ENCODE peak calls at places on chromosomes 11 and 22, in nine cellular contexts. X is body of pancreas, C is endothelial cell, B is AG09309, S is nephron progenitor cell, I is suprapubic skin, U is epithelial cell of esophagus, J is IMR-90, L is cardiac fibroblast. H is an unnamed sample.

GRCh38 chr11:14789879-14790484 is 102.0 kb downstream of the CYP2R1 start:
- DNase-seq in J (peak), B (no peak), X (no peak), I (no peak), C (no peak), U (peak), S (no peak), L (peak), H (no peak)

GRCh38 chr11:27242591-27242990 is 120.4 kb downstream of the CCDC34 start:
- DNase-seq in J (peak), C (no peak), S (no peak), U (no peak), I (no peak), B (peak), L (peak), X (no peak), H (peak)

GRCh38 chr11:8959546-8960166 is 4.6 kb downstream of the TMEM9B start:
- DNase-seq in S (peak), U (peak), L (peak), J (peak), C (peak), X (peak), B (peak), I (no peak), H (peak)

GRCh38 chr11:66278396-66279091 is 569 bp downstream of the CNIH2 start:
- DNase-seq in C (no peak), L (peak), U (no peak), J (no peak), X (no peak), B (no peak), I (no peak), S (no peak), H (no peak)

GRCh38 chr11:6251120-6251733 is 8.4 kb upstream of the CCKBR start:
- DNase-seq in L (peak), U (peak), B (peak), X (peak), S (peak), J (peak), I (no peak), C (peak), H (no peak)

GRCh38 chr11:120385690-120386089 is 49.5 kb downstream of the ARHGEF12 start:
- DNase-seq in U (no peak), S (no peak), X (no peak), L (no peak), B (no peak), I (no peak), J (no peak), C (no peak), H (no peak)

GRCh38 chr11:128948583-128948982 is 5.9 kb upstream of the TP53AIP1 start:
- DNase-seq in B (no peak), L (no peak), U (no peak), X (no peak), C (peak), I (no peak), S (peak), J (no peak), H (no peak)

GRCh38 chr22:39705386-39705785 is 134.8 kb downstream of the CACNA1I start:
- DNase-seq in B (no peak), J (no peak), S (no peak), L (no peak), I (no peak), X (no peak), U (no peak), C (no peak), H (no peak)

GRCh38 chr11:104490182-104490581 is 326.2 kb upstream of the PDGFD start:
- DNase-seq in X (no peak), J (no peak), I (no peak), U (no peak), L (no peak), S (no peak), B (no peak), C (no peak), H (no peak)

GRCh38 chr11:3037041-3037944 is 19.9 kb downstream of the CARS1 start:
- DNase-seq in L (peak), J (peak), I (peak), C (peak), B (no peak), S (peak), U (peak), X (peak), H (no peak)

GRCh38 chr11:57410287-57410686 is 16.6 kb downstream of the SLC43A3 start:
- DNase-seq in C (no peak), L (peak), X (no peak), U (peak), B (peak), S (no peak), J (peak), I (no peak), H (peak)

GRCh38 chr11:119318240-119319135 is 1.6 kb upstream of the MCAM start:
- DNase-seq in S (no peak), C (no peak), X (peak), I (peak), J (peak), L (peak), B (no peak), U (peak), H (no peak)

GRCh38 chr11:1003159-1003558 is 33.4 kb downstream of the MUC6 start:
- DNase-seq in X (no peak), J (no peak), B (no peak), C (no peak), I (no peak), U (no peak), L (no peak), S (no peak), H (no peak)

GRCh38 chr22:17570851-17571631 is 7.7 kb downstream of the SLC25A18 start:
- DNase-seq in U (peak), S (no peak), C (no peak), L (peak), I (peak), X (peak), B (no peak), J (peak), H (no peak)

GRCh38 chr11:125394306-125394705 is 101.8 kb downstream of the FEZ1 start:
- DNase-seq in I (no peak), S (no peak), X (no peak), J (no peak), C (no peak), B (no peak), L (no peak), U (no peak), H (no peak)

GRCh38 chr22:26570864-26571525 is 18.9 kb downstream of the TPST2 start:
- DNase-seq in X (no peak), I (no peak), U (no peak), J (no peak), S (no peak), B (no peak), C (no peak), L (no peak), H (no peak)

GRCh38 chr22:29578462-29578861 is 2.5 kb downstream of the NIPSNAP1 start:
- DNase-seq in S (no peak), L (no peak), X (no peak), U (no peak), B (no peak), I (no peak), C (no peak), J (no peak), H (no peak)

GRCh38 chr11:103453901-103454300 is 344.7 kb downstream of the DYNC2H1 start:
- DNase-seq in U (no peak), B (no peak), I (no peak), J (no peak), L (no peak), S (no peak), X (no peak), C (no peak), H (no peak)

DNA sequence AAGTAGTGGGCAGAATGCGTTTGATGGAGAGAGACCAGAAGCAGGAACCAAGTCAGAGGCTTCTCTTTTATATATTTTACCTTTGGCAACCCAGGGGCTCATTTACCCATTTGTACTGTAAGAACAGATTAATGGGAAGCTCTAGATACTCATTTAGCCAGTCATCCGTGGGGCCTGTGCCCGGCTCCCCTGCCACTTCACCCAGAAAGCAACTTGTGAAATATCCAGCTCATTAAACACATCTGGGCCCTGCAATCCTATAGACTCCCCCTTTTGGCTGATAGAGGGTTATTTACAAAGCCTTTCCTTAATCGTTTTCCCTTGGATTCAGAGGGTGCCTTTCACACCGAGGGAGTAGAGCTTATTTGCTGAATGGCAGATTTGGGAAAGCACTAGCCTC is 118.7 kb upstream of the SORL1-AS1 start:
- DNase-seq in B (no peak), I (no peak), C (no peak), S (no peak), X (no peak), L (no peak), U (no peak), J (no peak), H (no peak)
- TF ChIP-seq CTCF in B (no peak), I (no peak), C (no peak), S (no peak), X (no peak), L (no peak), U (no peak), J (no peak), H (no peak)

DNA sequence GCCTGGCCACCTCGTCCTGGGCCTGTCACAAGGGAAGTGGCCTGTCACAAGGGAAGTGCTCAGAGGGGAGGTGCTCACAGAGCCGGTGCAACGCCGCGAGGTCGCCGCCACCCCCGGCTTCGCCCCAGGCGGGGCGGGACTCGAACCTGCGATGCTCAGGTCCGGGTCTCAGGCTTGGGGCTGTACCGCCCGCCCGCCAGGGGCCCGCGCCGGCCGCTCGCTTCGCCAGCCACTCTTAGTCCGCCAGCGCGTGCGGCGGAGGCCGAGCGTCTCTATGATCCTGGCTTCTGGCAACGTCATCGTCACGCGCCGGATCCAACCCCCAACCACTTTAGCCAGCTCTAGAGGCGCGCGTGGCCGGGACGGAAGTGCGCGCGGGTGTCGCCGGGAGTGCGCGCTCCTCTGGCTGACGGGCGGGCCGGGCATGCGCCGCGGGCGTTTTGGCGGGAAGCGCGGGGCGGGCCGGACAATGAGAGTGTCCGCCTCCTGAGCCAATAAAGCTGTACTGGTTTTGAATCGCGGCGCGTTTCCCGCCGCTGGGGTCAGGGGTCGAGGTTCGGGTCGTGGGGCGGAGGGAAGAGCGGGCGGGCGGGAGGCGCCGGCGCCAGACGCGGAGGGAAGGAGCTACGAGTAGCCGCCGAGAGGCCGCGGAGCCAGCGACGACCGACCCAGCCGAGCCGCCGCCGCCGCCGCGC is at the start of gene TRMT2A:
- DNase-seq in S (peak), X (peak), I (peak), B (peak), L (peak), C (peak), J (peak), U (peak), H (peak)
- TF ChIP-seq CTCF in S (no peak), X (no peak), I (peak), B (no peak), L (no peak), C (no peak), J (peak), U (no peak), H (peak)

GRCh38 chr11:106231591-106231990 is 154.1 kb downstream of the AASDHPPT start:
- DNase-seq in S (no peak), J (peak), B (peak), U (no peak), L (peak), X (peak), I (no peak), C (no peak), H (no peak)
- TF ChIP-seq CTCF in S (no peak), J (peak), B (peak), U (peak), L (peak), X (peak), I (no peak), C (no peak), H (no peak)

DNA sequence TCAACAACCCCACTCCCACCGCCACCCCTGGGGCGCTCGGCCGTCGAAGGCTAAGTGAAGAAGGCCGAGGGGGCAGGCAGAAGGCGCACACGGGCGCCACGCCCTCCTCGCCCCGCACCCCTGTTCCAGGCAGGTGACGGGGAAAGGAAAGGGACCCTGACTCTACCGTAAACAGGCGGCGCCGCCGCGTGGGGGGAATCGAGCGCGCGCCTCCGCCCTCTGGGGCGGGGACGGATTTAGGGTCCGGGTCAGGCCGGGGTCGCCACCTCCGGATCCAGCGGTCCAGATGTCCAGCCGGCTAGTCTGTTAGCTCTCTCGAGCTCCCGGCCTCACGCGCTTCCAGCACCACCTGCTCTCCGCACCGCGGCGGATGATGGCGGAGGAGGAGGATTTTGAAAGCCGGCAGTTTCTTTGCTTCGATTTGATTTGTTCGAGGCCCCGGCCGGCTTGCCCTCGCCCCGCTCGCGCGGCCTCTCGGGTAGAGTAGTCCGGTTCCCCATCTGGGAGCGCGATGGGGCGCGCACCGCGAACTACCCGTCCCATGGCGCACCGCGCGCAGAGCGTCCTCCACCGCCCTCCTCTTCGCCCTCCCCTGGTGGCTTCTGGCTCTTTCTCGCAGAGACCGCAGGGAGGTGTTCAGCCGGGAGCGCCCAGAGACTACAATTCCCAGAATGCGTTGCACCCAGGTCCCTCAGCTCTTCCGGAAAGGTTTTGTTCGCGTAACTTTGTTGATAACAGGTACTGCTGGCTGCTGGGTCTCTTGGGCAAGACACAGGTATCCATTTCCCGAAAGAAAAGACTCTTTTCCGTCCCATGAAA is at the start of gene RANGAP1:
- DNase-seq in U (peak), S (peak), L (peak), X (peak), I (peak), B (peak), C (peak), J (peak), H (peak)
- TF ChIP-seq CTCF in U (peak), S (no peak), L (peak), X (no peak), I (no peak), B (peak), C (no peak), J (peak), H (peak)

GRCh38 chr11:40421187-40421586 is 1038.3 kb downstream of the LRRC4C start:
- DNase-seq in C (no peak), L (no peak), B (no peak), U (no peak), S (no peak), J (no peak), I (no peak), X (no peak), H (no peak)

GRCh38 chr11:40425168-40425567 is 1034.3 kb downstream of the LRRC4C start:
- DNase-seq in J (no peak), C (no peak), U (no peak), I (no peak), L (no peak), B (no peak), X (no peak), S (no peak), H (no peak)
- TF ChIP-seq CTCF in J (no peak), C (no peak), U (no peak), I (no peak), L (no peak), B (no peak), X (no peak), S (no peak), H (no peak)

GRCh38 chr11:81007046-81007445 is 1566.2 kb upstream of the TENM4 start:
- DNase-seq in L (peak), B (no peak), C (no peak), S (no peak), X (no peak), U (peak), I (no peak), J (peak), H (no peak)
- TF ChIP-seq CTCF in L (no peak), B (no peak), C (no peak), S (no peak), X (no peak), U (peak), I (no peak), J (peak), H (no peak)

H was measured in AG04449.